ENCODE peak calls at places on chromosomes 4 and X, in five cellular contexts. K, O, P, L and U are unnamed samples.

GRCh38 chr4:3248811-3249661 is at the start of gene MSANTD1:
- DNase-seq in K (no peak), O (no peak), P (no peak), L (no peak), U (no peak)

GRCh38 chr4:86089053-86089452 is 270.8 kb downstream of the MAPK10 start:
- DNase-seq in K (no peak), O (no peak), P (no peak), L (no peak), U (no peak)

GRCh38 chrX:130174051-130174704 is 2.4 kb downstream of the RAB33A start:
- DNase-seq in K (peak), O (no peak), P (no peak), L (no peak), U (no peak)

GRCh38 chr4:81988178-81988577 is 385.6 kb downstream of the HNRNPD start:
- DNase-seq in K (no peak), O (no peak), P (no peak), L (no peak), U (no peak)

GRCh38 chr4:55326629-55327028 is 19.4 kb upstream of the SRD5A3 start:
- DNase-seq in K (no peak), O (no peak), P (no peak), L (no peak), U (no peak)

GRCh38 chr4:120517966-120518365 is 404.6 kb downstream of the PRDM5 start:
- DNase-seq in K (no peak), O (no peak), P (peak), L (peak), U (peak)

GRCh38 chr4:5635826-5636196 is 72.5 kb downstream of the EVC2 start:
- DNase-seq in K (no peak), O (no peak), P (no peak), L (no peak), U (no peak)

GRCh38 chr4:57193164-57193810 is 83.1 kb upstream of the IGFBP7 start:
- DNase-seq in K (no peak), O (no peak), P (no peak), L (no peak), U (no peak)

GRCh38 chrX:43508694-43509093 is 147.4 kb upstream of the MAOA start:
- DNase-seq in K (no peak), O (no peak), P (no peak), L (no peak), U (no peak)

GRCh38 chrX:23907496-23908218 is at the start of the genes APOO and CXorf58:
- DNase-seq in K (peak), O (peak), P (peak), L (peak), U (peak)

GRCh38 chrX:123990602-123991001 is 29.1 kb downstream of the STAG2 start:
- DNase-seq in K (no peak), O (no peak), P (no peak), L (no peak), U (no peak)

GRCh38 chr4:82748176-82748575 is 50.4 kb downstream of the SCD5 start:
- DNase-seq in K (no peak), O (no peak), P (no peak), L (no peak), U (no peak)

GRCh38 chr4:88659061-88659889 is 38.4 kb downstream of the NAP1L5 start:
- DNase-seq in K (peak), O (no peak), P (peak), L (peak), U (peak)

GRCh38 chr4:108425988-108426387 is 194.4 kb upstream of the RPL34 start:
- DNase-seq in K (no peak), O (no peak), P (no peak), L (no peak), U (no peak)
- TF ChIP-seq RAD21 in K (no peak), O (no peak), P (no peak), L (no peak), U (no peak)

GRCh38 chr4:186699298-186699697 is 24.4 kb downstream of the FAT1 start:
- DNase-seq in K (no peak), O (no peak), P (no peak), L (no peak), U (peak)

GRCh38 chr4:186698028-186698427 is 25.6 kb downstream of the FAT1 start:
- DNase-seq in K (no peak), O (no peak), P (no peak), L (no peak), U (peak)

GRCh38 chr4:186700746-186701145 is 22.9 kb downstream of the FAT1 start:
- DNase-seq in K (no peak), O (no peak), P (no peak), L (no peak), U (no peak)

GRCh38 chr4:186699881-186700397 is 23.7 kb downstream of the FAT1 start:
- DNase-seq in K (no peak), O (no peak), P (no peak), L (no peak), U (no peak)

DNA sequence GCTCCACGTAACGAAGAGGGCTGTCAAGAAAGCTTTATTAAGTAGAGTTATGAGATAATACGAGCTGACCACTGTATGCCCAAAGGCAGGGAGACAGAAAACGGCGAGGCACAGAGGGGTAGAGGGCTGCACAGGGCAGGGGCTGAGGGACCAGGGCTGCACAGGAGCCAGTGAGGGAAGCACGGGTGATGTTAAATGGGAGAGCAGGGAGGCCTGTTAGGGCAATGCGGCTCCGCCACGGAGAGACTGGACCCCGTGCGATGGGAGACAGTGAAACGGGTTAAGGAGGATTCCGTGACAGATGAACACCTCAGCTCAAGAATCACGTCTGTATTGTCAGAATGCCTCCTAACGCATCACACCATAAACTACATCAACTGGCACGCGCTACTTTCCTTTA is 25.1 kb downstream of the FAT1 start:
- DNase-seq in K (no peak), O (no peak), P (no peak), L (no peak), U (no peak)
- TF ChIP-seq SP1 in K (no peak), O (no peak), P (no peak), L (no peak), U (no peak)

DNA sequence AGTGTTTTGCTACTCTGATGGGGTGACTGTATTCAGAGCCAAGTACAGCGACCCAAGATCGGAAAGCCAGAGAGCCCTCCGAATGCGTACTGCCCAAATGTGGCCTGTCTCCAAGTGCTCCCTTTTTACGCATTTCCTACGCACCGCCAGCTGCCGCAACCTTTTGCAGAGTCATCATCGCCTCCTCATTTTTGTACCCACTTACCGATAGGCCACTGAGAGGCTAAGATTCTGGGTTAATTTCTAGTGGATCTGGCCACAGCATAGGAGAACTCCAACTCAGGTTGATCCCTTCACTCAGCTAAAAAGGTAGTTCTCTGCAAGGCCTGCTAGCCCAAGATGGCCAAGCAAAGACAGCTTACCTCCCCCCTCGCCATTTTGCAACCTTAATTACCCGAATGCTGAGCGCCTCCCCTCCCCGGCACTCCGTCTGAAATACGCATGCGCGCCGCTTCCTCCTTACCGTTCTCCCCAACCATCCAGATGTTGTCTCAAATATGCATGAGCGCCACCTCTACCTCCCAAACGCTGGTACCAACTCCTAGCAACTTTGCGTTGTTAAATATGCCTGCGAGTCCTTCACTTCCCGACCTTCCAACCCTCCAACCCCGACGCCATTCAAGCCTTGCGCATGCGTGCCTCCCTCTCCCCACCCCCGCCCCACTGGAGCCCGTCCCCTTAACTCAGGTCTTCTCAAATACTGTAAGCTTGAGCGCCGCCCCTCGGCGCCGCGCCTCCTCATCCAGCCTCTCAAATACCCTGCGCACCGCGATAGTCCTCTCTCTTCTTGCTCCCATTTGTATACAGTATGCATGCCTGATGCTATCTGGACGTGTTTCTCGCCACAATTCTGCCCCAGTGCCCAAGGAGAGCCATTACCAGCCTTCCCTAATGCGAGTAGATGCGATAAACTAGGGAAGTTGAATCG is 11.8 kb upstream of the ZCCHC13 start:
- DNase-seq in K (peak), O (peak), P (peak), L (peak), U (peak)
- TF ChIP-seq RAD21 in K (peak), O (no peak), P (no peak), L (peak), U (no peak)

GRCh38 chr4:84638092-84638491 is 55.2 kb downstream of the CDS1 start:
- DNase-seq in K (no peak), O (no peak), P (no peak), L (no peak), U (peak)

GRCh38 chr4:84644087-84644486 is 61.2 kb downstream of the CDS1 start:
- DNase-seq in K (no peak), O (no peak), P (no peak), L (no peak), U (no peak)

GRCh38 chr4:84634961-84635360 is 52.0 kb downstream of the CDS1 start:
- DNase-seq in K (no peak), O (no peak), P (no peak), L (no peak), U (no peak)

DNA sequence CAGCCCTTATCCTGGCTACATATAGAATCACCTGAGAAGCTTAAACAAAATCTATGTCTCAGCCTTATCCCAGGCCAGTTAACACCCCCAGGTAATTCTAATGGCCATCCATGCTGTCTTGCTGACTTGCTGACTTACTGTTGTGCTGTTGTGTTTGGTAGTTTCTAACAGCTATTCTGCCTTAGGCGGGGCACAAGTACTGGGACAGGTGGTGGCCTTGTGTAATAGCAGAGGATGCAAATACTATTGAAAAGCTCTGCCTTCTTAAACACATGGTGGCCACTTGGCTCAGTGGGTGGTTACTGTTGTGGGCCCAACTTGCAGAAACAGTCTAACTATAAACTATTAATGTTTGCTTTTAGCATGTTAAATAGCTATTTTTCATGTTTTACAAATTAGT is 56.2 kb downstream of the CDS1 start:
- DNase-seq in K (no peak), O (no peak), P (no peak), L (no peak), U (no peak)
- TF ChIP-seq SP1 in K (no peak), O (no peak), P (no peak), L (no peak), U (no peak)

GRCh38 chr4:7591409-7592063 is 156.8 kb upstream of the PSAPL1 start:
- DNase-seq in K (no peak), O (no peak), P (no peak), L (no peak), U (no peak)

GRCh38 chr4:7588002-7588401 is 153.3 kb upstream of the PSAPL1 start:
- DNase-seq in K (no peak), O (no peak), P (no peak), L (no peak), U (no peak)

GRCh38 chr4:7594013-7594412 is 159.3 kb upstream of the PSAPL1 start:
- DNase-seq in K (no peak), O (no peak), P (no peak), L (no peak), U (no peak)

GRCh38 chr4:7585768-7586167 is 151.0 kb upstream of the PSAPL1 start:
- DNase-seq in K (no peak), O (no peak), P (no peak), L (no peak), U (no peak)

GRCh38 chr4:7590205-7590604 is 155.5 kb upstream of the PSAPL1 start:
- DNase-seq in K (no peak), O (no peak), P (no peak), L (no peak), U (no peak)
- TF ChIP-seq RAD21 in K (no peak), O (no peak), P (no peak), L (no peak), U (no peak)

GRCh38 chr4:183099537-183100297 is 660 bp downstream of the WWC2 start:
- DNase-seq in K (peak), O (no peak), P (no peak), L (no peak), U (peak)
- TF ChIP-seq SP1 in K (no peak), O (no peak), P (no peak), L (no peak), U (no peak)

GRCh38 chrX:10158279-10158939 is 1.6 kb downstream of the CLCN4 start:
- DNase-seq in K (no peak), O (no peak), P (no peak), L (no peak), U (no peak)
- TF ChIP-seq RAD21 in K (no peak), O (no peak), P (no peak), L (no peak), U (no peak)

GRCh38 chr4:75686346-75686745 is 13.1 kb upstream of the G3BP2 start:
- DNase-seq in K (no peak), O (no peak), P (no peak), L (no peak), U (no peak)
- TF ChIP-seq SP1 in K (no peak), O (no peak), P (no peak), L (no peak), U (no peak)